ENCODE peak calls at places on chromosomes 2 and 18, in four cellular contexts. U is heart left ventricle, Q is mammary epithelial cell, K is tibial artery. F is an unnamed sample.

GRCh38 chr2:30684996-30685395 is 122.2 kb downstream of the CAPN13 start:
- DNase-seq in U (no peak), Q (no peak), K (no peak), F (no peak)

GRCh38 chr2:158197940-158198339 is 96.3 kb downstream of the UPP2 start:
- DNase-seq in U (no peak), Q (no peak), K (no peak), F (no peak)

GRCh38 chr2:17068016-17068415 is 402.4 kb upstream of the CYRIA start:
- DNase-seq in U (no peak), Q (no peak), K (no peak), F (no peak)

GRCh38 chr2:197969391-197969893 is 165.0 kb downstream of the PLCL1 start:
- DNase-seq in U (no peak), Q (peak; percentile 30), K (no peak), F (peak; percentile 41)

GRCh38 chr2:174561283-174562275 is 36.0 kb downstream of the WIPF1 start:
- DNase-seq in U (peak; percentile 82), Q (no peak), K (peak; percentile 64), F (peak; percentile 83)

GRCh38 chr18:54883816-54884604 is 55.7 kb downstream of the RAB27B start:
- DNase-seq in U (no peak), Q (no peak), K (no peak), F (no peak)

GRCh38 chr2:235492850-235493344 is 946 bp upstream of the AGAP1 start:
- DNase-seq in U (peak; percentile 25), Q (no peak), K (no peak), F (no peak)

GRCh38 chr2:101509498-101510274 is 34.8 kb upstream of the RFX8 start:
- DNase-seq in U (no peak), Q (no peak), K (peak; percentile 41), F (no peak)

GRCh38 chr2:235981629-235982028 is 186.6 kb downstream of the GBX2 start:
- DNase-seq in U (no peak), Q (no peak), K (no peak), F (no peak)

GRCh38 chr2:240234503-240234951 is 94.1 kb upstream of the OTOS start:
- DNase-seq in U (peak; percentile 12), Q (peak; percentile 21), K (peak; percentile 14), F (no peak)

GRCh38 chr18:48934708-48935432 is 15.9 kb downstream of the SMAD7 start:
- DNase-seq in U (peak; percentile 84), Q (no peak), K (no peak), F (no peak)

GRCh38 chr2:240981273-240981672 is 17.1 kb upstream of the SNED1 start:
- DNase-seq in U (no peak), Q (no peak), K (peak; percentile 4), F (peak; percentile 67)

GRCh38 chr18:31565345-31565744 is 26.3 kb upstream of the TTR start:
- DNase-seq in U (no peak), Q (no peak), K (no peak), F (no peak)

GRCh38 chr18:10230072-10230471 is 224.4 kb upstream of the APCDD1 start:
- DNase-seq in U (no peak), Q (peak; percentile 91), K (no peak), F (peak; percentile 22)

GRCh38 chr2:198973785-198974184 is 484.0 kb downstream of the SATB2 start:
- DNase-seq in U (no peak), Q (no peak), K (no peak), F (no peak)

GRCh38 chr2:224881846-224882245 is 160.4 kb downstream of the DOCK10 start:
- DNase-seq in U (no peak), Q (no peak), K (no peak), F (no peak)

GRCh38 chr2:109209412-109209811 is 80.4 kb downstream of the SH3RF3 start:
- DNase-seq in U (no peak), Q (peak; percentile 66), K (no peak), F (peak; percentile 78)

GRCh38 chr2:21633015-21633414 is 509.2 kb downstream of the TDRD15 start:
- DNase-seq in U (no peak), Q (no peak), K (no peak), F (no peak)

GRCh38 chr2:121831841-121832240 is 76.4 kb downstream of the TSN start:
- DNase-seq in U (peak; percentile 81), Q (no peak), K (peak; percentile 28), F (no peak)

GRCh38 chr2:67267238-67267637 is 129.9 kb upstream of the ETAA1 start:
- DNase-seq in U (no peak), Q (no peak), K (no peak), F (no peak)

GRCh38 chr18:79065802-79066201 is 3.4 kb upstream of the ATP9B start:
- DNase-seq in U (no peak), Q (no peak), K (no peak), F (no peak)

GRCh38 chr2:154170400-154170799 is 298.7 kb downstream of the GALNT13 start:
- DNase-seq in U (no peak), Q (no peak), K (no peak), F (no peak)

GRCh38 chr2:60514886-60515407 is 38.5 kb downstream of the BCL11A start:
- DNase-seq in U (no peak), Q (no peak), K (no peak), F (no peak)

GRCh38 chr2:60517441-60517840 is 36.0 kb downstream of the BCL11A start:
- DNase-seq in U (no peak), Q (no peak), K (no peak), F (no peak)

GRCh38 chr2:60516826-60517225 is 36.6 kb downstream of the BCL11A start:
- DNase-seq in U (no peak), Q (no peak), K (no peak), F (no peak)

GRCh38 chr2:60515751-60516226 is 37.7 kb downstream of the BCL11A start:
- DNase-seq in U (no peak), Q (peak; percentile 62), K (no peak), F (peak; percentile 73)

GRCh38 chr2:60516383-60516811 is 37.1 kb downstream of the BCL11A start:
- DNase-seq in U (no peak), Q (peak; percentile 48), K (no peak), F (peak; percentile 82)
- H3K4me1 ChIP-seq in U (peaks cover 24% of the 10 kb centered on the region), Q (peaks cover 35% of the 10 kb centered on the region), K (no peaks in the 10 kb centered on the region), F (peaks cover 9% of the 10 kb centered on the region)

GRCh38 chr18:44846450-44846849 is 165.8 kb downstream of the SETBP1 start:
- DNase-seq in U (no peak), Q (no peak), K (no peak), F (no peak)

GRCh38 chr18:44842588-44843412 is 162.1 kb downstream of the SETBP1 start:
- DNase-seq in U (no peak), Q (no peak), K (no peak), F (no peak)

GRCh38 chr18:44841221-44841620 is 160.5 kb downstream of the SETBP1 start:
- DNase-seq in U (no peak), Q (peak; percentile 27), K (no peak), F (no peak)

GRCh38 chr18:44841769-44842587 is 161.3 kb downstream of the SETBP1 start:
- DNase-seq in U (no peak), Q (no peak), K (no peak), F (no peak)

GRCh38 chr18:44844486-44844885 is 163.8 kb downstream of the SETBP1 start:
- DNase-seq in U (no peak), Q (peak; percentile 34), K (no peak), F (no peak)
- H3K4me1 ChIP-seq in U (peaks cover 22% of the 10 kb centered on the region), Q (peaks cover 40% of the 10 kb centered on the region), K (peaks cover 6% of the 10 kb centered on the region), F (no peaks in the 10 kb centered on the region)

DNA sequence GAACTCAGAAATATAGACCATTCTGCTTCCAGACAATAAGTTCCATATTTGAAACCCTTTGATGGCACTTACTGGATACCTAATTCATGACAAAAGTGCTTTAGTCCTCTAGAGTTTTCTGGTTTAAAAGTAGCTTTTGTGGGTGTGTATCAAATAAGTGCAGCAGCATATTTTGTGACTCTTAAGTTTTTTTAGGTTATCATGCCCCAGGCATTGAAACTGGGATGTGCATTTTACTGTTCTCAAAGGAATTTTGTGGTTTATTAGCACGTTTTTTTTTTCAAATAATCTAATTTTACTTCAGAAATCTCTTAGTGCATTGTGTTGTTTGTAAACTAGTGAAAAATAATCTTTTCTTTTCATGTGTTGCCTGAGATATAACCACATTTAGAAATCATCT is 1.5 kb downstream of the XRCC5 start:
- DNase-seq in U (no peak), Q (no peak), K (no peak), F (peak; percentile 25)
- H3K4me1 ChIP-seq in U (peaks cover 41% of the 10 kb centered on the region), Q (peaks cover 24% of the 10 kb centered on the region), K (peaks cover 17% of the 10 kb centered on the region), F (peaks cover 39% of the 10 kb centered on the region)

GRCh38 chr2:152486048-152486736 is 151.2 kb downstream of the FMNL2 start:
- DNase-seq in U (no peak), Q (no peak), K (peak; percentile 49), F (no peak)
- H3K4me1 ChIP-seq in U (peaks cover 20% of the 10 kb centered on the region), Q (no peaks in the 10 kb centered on the region), K (peaks cover 17% of the 10 kb centered on the region), F (peaks cover 31% of the 10 kb centered on the region)

GRCh38 chr18:2910751-2911425 is 64.1 kb downstream of the EMILIN2 start:
- DNase-seq in U (no peak), Q (no peak), K (no peak), F (no peak)

GRCh38 chr18:2911533-2911932 is 64.7 kb downstream of the EMILIN2 start:
- DNase-seq in U (no peak), Q (no peak), K (no peak), F (no peak)

GRCh38 chr18:2909431-2910140 is 62.8 kb downstream of the EMILIN2 start:
- DNase-seq in U (peak; percentile 8), Q (no peak), K (no peak), F (no peak)

GRCh38 chr18:2908946-2909335 is 62.1 kb downstream of the EMILIN2 start:
- DNase-seq in U (peak; percentile 15), Q (no peak), K (no peak), F (no peak)

GRCh38 chr18:2910261-2910660 is 63.5 kb downstream of the EMILIN2 start:
- DNase-seq in U (no peak), Q (no peak), K (no peak), F (no peak)
- H3K4me1 ChIP-seq in U (peaks cover 17% of the 10 kb centered on the region), Q (peaks cover 3% of the 10 kb centered on the region), K (peaks cover 6% of the 10 kb centered on the region), F (peaks cover 12% of the 10 kb centered on the region)

DNA sequence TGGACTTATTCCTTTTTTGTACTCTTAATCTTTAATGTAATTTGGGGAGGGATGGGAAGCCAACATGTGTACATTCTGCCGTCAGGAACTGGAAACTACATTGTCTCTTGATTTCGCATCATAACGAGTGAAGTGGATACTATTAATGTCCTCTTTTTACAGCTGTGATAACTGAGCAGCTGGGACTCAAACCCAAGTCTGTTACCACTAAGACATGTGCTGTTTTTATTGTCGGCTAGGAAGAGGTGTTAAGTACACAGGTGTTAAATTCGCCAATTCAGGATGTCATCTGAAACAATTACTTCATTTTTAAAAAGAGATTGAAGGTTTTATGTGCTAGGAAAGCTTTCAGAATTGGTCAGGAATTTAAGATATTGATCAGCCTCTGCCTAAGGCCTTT is 6.9 kb downstream of the GMCL1 start:
- DNase-seq in U (no peak), Q (no peak), K (no peak), F (no peak)
- H3K4me1 ChIP-seq in U (peaks cover 13% of the 10 kb centered on the region), Q (no peaks in the 10 kb centered on the region), K (peaks cover 7% of the 10 kb centered on the region), F (peaks cover 3% of the 10 kb centered on the region)

GRCh38 chr2:69559696-69560482 is 83.7 kb downstream of the AAK1 start:
- DNase-seq in U (no peak), Q (peak; percentile 51), K (no peak), F (peak; percentile 69)
- H3K4me1 ChIP-seq in U (peaks cover 46% of the 10 kb centered on the region), Q (peaks cover 5% of the 10 kb centered on the region), K (no peaks in the 10 kb centered on the region), F (peaks cover 10% of the 10 kb centered on the region)

DNA sequence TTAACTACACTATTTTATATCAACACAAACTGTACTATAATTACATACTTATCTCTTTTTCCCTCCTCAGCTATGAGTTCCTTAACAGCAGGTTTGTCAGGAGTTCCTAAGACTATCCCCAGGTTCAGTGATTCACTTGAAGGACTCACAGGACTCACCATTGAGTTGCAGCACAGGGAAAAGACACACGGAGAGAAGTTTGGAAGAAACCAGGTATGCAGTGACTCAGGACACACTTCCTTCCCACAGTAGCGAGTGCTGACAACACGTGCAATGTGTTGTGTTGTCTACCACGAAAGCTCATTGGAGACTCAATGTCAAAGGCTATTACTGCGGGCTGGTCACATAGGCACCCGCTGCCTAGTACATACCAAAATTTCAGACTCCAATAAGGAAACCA is 32.0 kb downstream of the MGAT4A start:
- DNase-seq in U (no peak), Q (peak; percentile 54), K (no peak), F (no peak)
- H3K4me1 ChIP-seq in U (peaks cover 51% of the 10 kb centered on the region), Q (peaks cover 2% of the 10 kb centered on the region), K (peaks cover 28% of the 10 kb centered on the region), F (peaks cover 23% of the 10 kb centered on the region)